ENCODE peak calls at places on chromosomes 13 and 19, in seven cellular contexts. D, Q, C, S, T, N and G are unnamed samples.
A peak's percentile ranks its signal among the peaks of the same experiment; 100 is the strongest.

GRCh38 chr19:21256722-21257121 is 72.5 kb downstream of the ZNF708 start:
- DNase-seq in D (no peak), Q (peak; percentile 4), C (peak; percentile 44), S (no peak), T (no peak), N (no peak), G (peak; percentile 39)

GRCh38 chr13:107421951-107422350 is 793.4 kb downstream of the LIG4 start:
- DNase-seq in D (no peak), Q (peak; percentile 18), C (peak; percentile 63), S (no peak), T (no peak), N (no peak), G (no peak)

GRCh38 chr13:24882665-24883064 is 118.7 kb downstream of the RNF17 start:
- DNase-seq in D (no peak), Q (no peak), C (no peak), S (no peak), T (no peak), N (no peak), G (no peak)

GRCh38 chr13:106520205-106521004 is 15.1 kb downstream of the EFNB2 start:
- DNase-seq in D (no peak), Q (no peak), C (peak; percentile 76), S (no peak), T (no peak), N (no peak), G (no peak)

GRCh38 chr19:33871605-33872004 is 74.9 kb downstream of the KCTD15 start:
- DNase-seq in D (no peak), Q (no peak), C (no peak), S (no peak), T (no peak), N (no peak), G (no peak)

GRCh38 chr13:113407531-113408393 is 43.8 kb upstream of the GRTP1 start:
- DNase-seq in D (no peak), Q (no peak), C (no peak), S (no peak), T (no peak), N (peak; percentile 9), G (no peak)

GRCh38 chr13:26538363-26539317 is 18.8 kb upstream of the WASF3 start:
- DNase-seq in D (no peak), Q (no peak), C (peak; percentile 15), S (no peak), T (no peak), N (no peak), G (peak; percentile 40)

GRCh38 chr13:39524795-39525194 is 78.2 kb downstream of the LHFPL6 start:
- DNase-seq in D (no peak), Q (no peak), C (no peak), S (no peak), T (no peak), N (no peak), G (no peak)

GRCh38 chr13:23960566-23961156 is 63.4 kb upstream of the C1QTNF9B start:
- DNase-seq in D (no peak), Q (peak; percentile 46), C (peak; percentile 78), S (no peak), T (no peak), N (no peak), G (peak; percentile 55)

GRCh38 chr13:44142911-44143665 is 230.5 kb upstream of the SERP2 start:
- DNase-seq in D (no peak), Q (peak; percentile 80), C (peak; percentile 67), S (no peak), T (no peak), N (no peak), G (peak; percentile 97)

GRCh38 chr13:112898786-112899617 is 70.0 kb upstream of the MCF2L start:
- DNase-seq in D (no peak), Q (no peak), C (no peak), S (no peak), T (no peak), N (no peak), G (no peak)

GRCh38 chr19:7529610-7530490 is 5.7 kb upstream of the PNPLA6 start:
- DNase-seq in D (no peak), Q (no peak), C (no peak), S (no peak), T (no peak), N (no peak), G (no peak)

GRCh38 chr19:38734426-38735256 is 9.6 kb downstream of the CAPN12 start:
- DNase-seq in D (no peak), Q (no peak), C (peak; percentile 48), S (no peak), T (no peak), N (peak; percentile 15), G (peak; percentile 38)

GRCh38 chr13:98416408-98416807 is 160.5 kb downstream of the STK24 start:
- DNase-seq in D (no peak), Q (no peak), C (no peak), S (no peak), T (no peak), N (no peak), G (peak; percentile 84)

GRCh38 chr13:112444001-112444311 is 67.8 kb downstream of the SPACA7 start:
- DNase-seq in D (peak; percentile 68), Q (peak; percentile 49), C (peak; percentile 71), S (no peak), T (peak; percentile 19), N (peak; percentile 37), G (peak; percentile 11)

GRCh38 chr13:105774739-105775460 is 760.6 kb downstream of the EFNB2 start:
- DNase-seq in D (no peak), Q (no peak), C (peak; percentile 12), S (no peak), T (peak; percentile 51), N (no peak), G (peak; percentile 57)

GRCh38 chr13:67630640-67631039 is 400.5 kb upstream of the PCDH9 start:
- DNase-seq in D (no peak), Q (no peak), C (no peak), S (no peak), T (no peak), N (no peak), G (no peak)

GRCh38 chr13:33233547-33233946 is 52.0 kb downstream of the STARD13 start:
- DNase-seq in D (no peak), Q (no peak), C (no peak), S (no peak), T (no peak), N (no peak), G (peak; percentile 27)
- TF ChIP-seq CTCF in D (no peak), Q (no peak), C (no peak), S (no peak), T (no peak), N (no peak), G (no peak)

GRCh38 chr19:19327672-19328071 is 7.0 kb downstream of the MAU2 start:
- DNase-seq in D (no peak), Q (no peak), C (no peak), S (no peak), T (no peak), N (no peak), G (no peak)
- H3K4me3 ChIP-seq in D (no peak overlapping the region), Q (no peak overlapping the region), C (no peak overlapping the region), S (no peak overlapping the region), T (no peak overlapping the region), N (no peak overlapping the region), G (no peak overlapping the region)

GRCh38 chr13:99654076-99654475 is 152.8 kb downstream of the TM9SF2 start:
- DNase-seq in D (no peak), Q (no peak), C (no peak), S (no peak), T (no peak), N (no peak), G (no peak)

GRCh38 chr13:99655351-99656091 is 154.2 kb downstream of the TM9SF2 start:
- DNase-seq in D (no peak), Q (peak; percentile 78), C (peak; percentile 21), S (no peak), T (no peak), N (no peak), G (peak; percentile 86)

GRCh38 chr13:99656843-99657506 is 155.7 kb downstream of the TM9SF2 start:
- DNase-seq in D (no peak), Q (no peak), C (peak; percentile 22), S (no peak), T (no peak), N (no peak), G (no peak)

GRCh38 chr13:99657848-99658265 is 156.6 kb downstream of the TM9SF2 start:
- DNase-seq in D (no peak), Q (peak; percentile 35), C (peak; percentile 43), S (no peak), T (no peak), N (peak; percentile 19), G (no peak)

DNA sequence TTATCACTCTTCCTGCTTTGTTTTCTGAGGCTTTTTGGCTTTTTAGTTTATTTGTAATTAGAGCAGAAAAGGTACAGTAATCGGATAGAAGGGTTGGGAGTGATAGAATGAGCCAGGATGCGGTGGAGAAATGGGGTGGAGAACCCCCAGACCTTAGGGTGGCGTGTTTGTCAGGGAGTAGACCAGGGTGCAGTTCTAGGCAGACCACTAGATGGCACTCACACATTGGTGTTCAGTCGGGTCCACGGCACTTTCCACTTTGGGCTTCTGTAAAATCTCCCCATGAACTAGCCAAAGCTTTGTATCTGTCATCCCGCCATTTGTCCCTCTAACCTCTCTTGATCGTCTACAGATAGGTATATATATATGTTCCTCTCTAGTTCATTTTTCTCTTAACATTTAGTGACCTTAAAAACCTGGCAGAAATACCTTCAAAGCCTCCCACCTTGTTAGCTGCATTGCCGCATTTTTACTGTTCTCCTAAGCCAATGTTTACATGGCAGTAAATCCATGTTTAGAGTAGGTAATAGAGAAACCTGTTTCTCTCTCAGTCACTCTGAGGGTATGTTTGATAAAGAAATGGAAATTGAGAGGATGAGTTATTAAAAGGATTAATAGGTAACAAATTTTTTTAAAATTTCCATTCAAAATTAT is 154.9 kb downstream of the TM9SF2 start:
- DNase-seq in D (peak; percentile 91), Q (peak; percentile 77), C (peak; percentile 88), S (peak; percentile 3), T (peak; percentile 73), N (peak; percentile 68), G (peak; percentile 63)
- TF ChIP-seq CTCF in D (peak; percentile 83), Q (peak; percentile 93), C (peak; percentile 94), S (peak; percentile 91), T (peak; percentile 92), N (peak; percentile 80), G (peak; percentile 96)

DNA sequence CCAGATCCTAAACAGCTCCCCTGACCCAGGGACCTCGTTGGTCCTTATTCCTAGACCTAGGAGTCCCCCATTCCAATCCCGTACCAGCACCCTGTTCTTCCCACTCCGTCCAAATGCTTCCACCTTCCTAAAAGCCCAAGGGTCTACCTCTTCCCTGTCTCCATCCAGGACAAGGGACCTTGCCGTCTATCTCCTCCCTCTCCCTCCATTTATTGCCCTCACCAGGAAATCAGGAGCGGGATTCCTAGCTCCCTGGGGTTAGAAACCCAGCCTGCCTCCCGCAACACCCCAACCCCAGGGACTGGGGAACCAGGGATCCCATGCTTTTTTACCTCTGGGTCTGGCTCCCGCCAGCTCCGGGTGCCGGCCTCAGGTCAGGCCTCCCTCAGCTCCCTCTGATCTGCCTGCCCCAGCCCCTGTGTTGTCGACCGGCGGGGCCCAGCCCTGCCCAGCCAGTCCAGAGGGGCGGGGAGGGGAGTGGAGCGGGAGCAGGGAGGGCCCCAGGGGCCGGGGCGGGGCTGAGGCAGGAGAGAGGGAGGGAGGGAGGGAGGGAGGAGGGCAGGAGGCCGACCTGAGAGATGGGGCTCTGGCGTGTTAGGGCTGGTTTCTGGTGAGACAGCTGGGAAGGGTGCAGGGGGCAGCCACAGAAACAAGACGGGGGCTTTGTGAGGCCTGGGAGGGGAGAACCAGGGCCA is at the start of gene B3GNT8:
- DNase-seq in D (no peak), Q (peak; percentile 11), C (peak; percentile 70), S (peak; percentile 30), T (no peak), N (peak; percentile 92), G (peak; percentile 82)
- H3K4me3 ChIP-seq in D (peak within 1 kb of the TSS; percentile 46), Q (peak within 1 kb of the TSS; percentile 35), C (peak within 1 kb of the TSS; percentile 51), S (peak within 1 kb of the TSS; percentile 63), T (peak within 1 kb of the TSS; percentile 37), N (peak within 1 kb of the TSS; percentile 84), G (peak within 1 kb of the TSS; percentile 65)